ENCODE peak calls at places on chromosome 3, in six cellular contexts. One of them, this sample, is unnamed.

GRCh38 chr3:165805834-165806561 is 31.2 kb downstream of the BCHE start:
- DNase-seq in neural progenitor cell: no peak
- DNase-seq in cardiac fibroblast: no peak
- DNase-seq in MM.1S: peak
- DNase-seq in kidney: no peak
- DNase-seq in body of pancreas: no peak
- DNase-seq in this sample: peak

GRCh38 chr3:32613183-32613582 is 42.5 kb upstream of the DYNC1LI1 start:
- DNase-seq in neural progenitor cell: no peak
- DNase-seq in cardiac fibroblast: no peak
- DNase-seq in MM.1S: no peak
- DNase-seq in kidney: no peak
- DNase-seq in body of pancreas: no peak
- DNase-seq in this sample: no peak

GRCh38 chr3:69699183-69699582 is 40.1 kb upstream of the MITF start:
- DNase-seq in neural progenitor cell: no peak
- DNase-seq in cardiac fibroblast: no peak
- DNase-seq in MM.1S: no peak
- DNase-seq in kidney: no peak
- DNase-seq in body of pancreas: no peak
- DNase-seq in this sample: no peak

GRCh38 chr3:131361464-131362421 is 19.8 kb upstream of the NUDT16 start:
- DNase-seq in neural progenitor cell: peak
- DNase-seq in cardiac fibroblast: peak
- DNase-seq in MM.1S: peak
- DNase-seq in kidney: peak
- DNase-seq in body of pancreas: peak
- DNase-seq in this sample: no peak

GRCh38 chr3:52291508-52292181 is 4.0 kb downstream of the GLYCTK start:
- DNase-seq in neural progenitor cell: peak
- DNase-seq in cardiac fibroblast: peak
- DNase-seq in MM.1S: no peak
- DNase-seq in kidney: peak
- DNase-seq in body of pancreas: peak
- DNase-seq in this sample: peak

GRCh38 chr3:148847351-148847750 is 17.7 kb upstream of the CPA3 start:
- DNase-seq in neural progenitor cell: no peak
- DNase-seq in cardiac fibroblast: peak
- DNase-seq in MM.1S: no peak
- DNase-seq in kidney: no peak
- DNase-seq in body of pancreas: no peak
- DNase-seq in this sample: no peak

GRCh38 chr3:169657351-169658124 is 6.0 kb downstream of the MECOM start:
- DNase-seq in neural progenitor cell: no peak
- DNase-seq in cardiac fibroblast: peak
- DNase-seq in MM.1S: no peak
- DNase-seq in kidney: no peak
- DNase-seq in body of pancreas: peak
- DNase-seq in this sample: no peak

GRCh38 chr3:58800032-58800431 is 133.5 kb upstream of the FAM3D start:
- DNase-seq in neural progenitor cell: no peak
- DNase-seq in cardiac fibroblast: no peak
- DNase-seq in MM.1S: no peak
- DNase-seq in kidney: no peak
- DNase-seq in body of pancreas: no peak
- DNase-seq in this sample: no peak

GRCh38 chr3:55554621-55555020 is 67.5 kb upstream of the WNT5A start:
- DNase-seq in neural progenitor cell: peak
- DNase-seq in cardiac fibroblast: no peak
- DNase-seq in MM.1S: no peak
- DNase-seq in kidney: no peak
- DNase-seq in body of pancreas: no peak
- DNase-seq in this sample: no peak

GRCh38 chr3:165256554-165256953 is 60.4 kb upstream of the SLITRK3 start:
- DNase-seq in neural progenitor cell: no peak
- DNase-seq in cardiac fibroblast: no peak
- DNase-seq in MM.1S: peak
- DNase-seq in kidney: no peak
- DNase-seq in body of pancreas: no peak
- DNase-seq in this sample: no peak

GRCh38 chr3:177514341-177515193 is 317.3 kb upstream of the TBL1XR1 start:
- DNase-seq in neural progenitor cell: no peak
- DNase-seq in cardiac fibroblast: no peak
- DNase-seq in MM.1S: no peak
- DNase-seq in kidney: no peak
- DNase-seq in body of pancreas: no peak
- DNase-seq in this sample: no peak

GRCh38 chr3:132290833-132291232 is 26.4 kb upstream of the ACP3 start:
- DNase-seq in neural progenitor cell: no peak
- DNase-seq in cardiac fibroblast: peak
- DNase-seq in MM.1S: no peak
- DNase-seq in kidney: no peak
- DNase-seq in body of pancreas: no peak
- DNase-seq in this sample: no peak

GRCh38 chr3:71438904-71439303 is 144.6 kb downstream of the FOXP1 start:
- DNase-seq in neural progenitor cell: no peak
- DNase-seq in cardiac fibroblast: no peak
- DNase-seq in MM.1S: no peak
- DNase-seq in kidney: no peak
- DNase-seq in body of pancreas: no peak
- DNase-seq in this sample: no peak

GRCh38 chr3:39788484-39788883 is 20.9 kb upstream of the MYRIP start:
- DNase-seq in neural progenitor cell: no peak
- DNase-seq in cardiac fibroblast: no peak
- DNase-seq in MM.1S: no peak
- DNase-seq in kidney: no peak
- DNase-seq in body of pancreas: no peak
- DNase-seq in this sample: no peak

GRCh38 chr3:127448161-127448561 is 142.4 kb downstream of the TPRA1 start:
- DNase-seq in neural progenitor cell: no peak
- DNase-seq in cardiac fibroblast: no peak
- DNase-seq in MM.1S: peak
- DNase-seq in kidney: peak
- DNase-seq in body of pancreas: peak
- DNase-seq in this sample: no peak

GRCh38 chr3:113038326-113038725 is 47.5 kb downstream of the GTPBP8 start:
- DNase-seq in neural progenitor cell: no peak
- DNase-seq in cardiac fibroblast: no peak
- DNase-seq in MM.1S: no peak
- DNase-seq in kidney: no peak
- DNase-seq in body of pancreas: no peak
- DNase-seq in this sample: no peak
- TF ChIP-seq CTCF in neural progenitor cell: no peak
- TF ChIP-seq CTCF in cardiac fibroblast: no peak
- TF ChIP-seq CTCF in MM.1S: no peak
- TF ChIP-seq CTCF in kidney: no peak
- TF ChIP-seq CTCF in body of pancreas: no peak
- TF ChIP-seq CTCF in this sample: no peak

GRCh38 chr3:9810357-9810726 is 280 bp downstream of the TTLL3 start:
- DNase-seq in neural progenitor cell: peak
- DNase-seq in cardiac fibroblast: no peak
- DNase-seq in MM.1S: no peak
- DNase-seq in kidney: peak
- DNase-seq in body of pancreas: no peak
- DNase-seq in this sample: no peak
- H3K4me3 ChIP-seq in neural progenitor cell: peak
- H3K4me3 ChIP-seq in cardiac fibroblast: peak
- H3K4me3 ChIP-seq in MM.1S: peak
- H3K4me3 ChIP-seq in kidney: peak
- H3K4me3 ChIP-seq in body of pancreas: peak
- H3K4me3 ChIP-seq in this sample: peak

GRCh38 chr3:150495563-150496168 is 50.6 kb downstream of the SERP1 start:
- DNase-seq in neural progenitor cell: peak
- DNase-seq in cardiac fibroblast: peak
- DNase-seq in MM.1S: peak
- DNase-seq in kidney: no peak
- DNase-seq in body of pancreas: no peak
- DNase-seq in this sample: peak
- TF ChIP-seq CTCF in neural progenitor cell: peak
- TF ChIP-seq CTCF in cardiac fibroblast: peak
- TF ChIP-seq CTCF in MM.1S: peak
- TF ChIP-seq CTCF in kidney: peak
- TF ChIP-seq CTCF in body of pancreas: peak
- TF ChIP-seq CTCF in this sample: peak

DNA sequence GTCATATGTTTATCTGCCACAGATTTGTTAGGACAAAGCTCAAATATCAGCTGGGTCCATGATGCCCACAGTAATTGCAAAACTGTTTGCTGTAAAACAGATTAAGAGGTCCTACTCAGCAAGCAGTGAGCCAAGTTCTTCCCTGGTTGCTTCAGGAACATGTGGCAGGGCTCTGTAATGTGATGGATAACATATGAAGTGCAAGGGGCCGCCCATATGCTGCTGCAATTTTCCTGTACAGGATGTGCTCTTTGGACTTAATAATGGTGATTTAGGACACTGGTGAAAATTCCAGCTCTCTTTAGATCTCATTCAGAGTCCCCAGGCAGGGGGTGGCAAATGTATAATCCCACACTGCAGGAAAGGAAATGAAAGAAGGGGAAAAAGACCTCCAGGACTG is 289.5 kb downstream of the LSAMP start:
- DNase-seq in neural progenitor cell: peak
- DNase-seq in cardiac fibroblast: peak
- DNase-seq in MM.1S: no peak
- DNase-seq in kidney: no peak
- DNase-seq in body of pancreas: no peak
- DNase-seq in this sample: no peak
- H3K4me3 ChIP-seq in neural progenitor cell: no peak
- H3K4me3 ChIP-seq in cardiac fibroblast: no peak
- H3K4me3 ChIP-seq in MM.1S: no peak
- H3K4me3 ChIP-seq in kidney: no peak
- H3K4me3 ChIP-seq in body of pancreas: no peak
- H3K4me3 ChIP-seq in this sample: no peak

DNA sequence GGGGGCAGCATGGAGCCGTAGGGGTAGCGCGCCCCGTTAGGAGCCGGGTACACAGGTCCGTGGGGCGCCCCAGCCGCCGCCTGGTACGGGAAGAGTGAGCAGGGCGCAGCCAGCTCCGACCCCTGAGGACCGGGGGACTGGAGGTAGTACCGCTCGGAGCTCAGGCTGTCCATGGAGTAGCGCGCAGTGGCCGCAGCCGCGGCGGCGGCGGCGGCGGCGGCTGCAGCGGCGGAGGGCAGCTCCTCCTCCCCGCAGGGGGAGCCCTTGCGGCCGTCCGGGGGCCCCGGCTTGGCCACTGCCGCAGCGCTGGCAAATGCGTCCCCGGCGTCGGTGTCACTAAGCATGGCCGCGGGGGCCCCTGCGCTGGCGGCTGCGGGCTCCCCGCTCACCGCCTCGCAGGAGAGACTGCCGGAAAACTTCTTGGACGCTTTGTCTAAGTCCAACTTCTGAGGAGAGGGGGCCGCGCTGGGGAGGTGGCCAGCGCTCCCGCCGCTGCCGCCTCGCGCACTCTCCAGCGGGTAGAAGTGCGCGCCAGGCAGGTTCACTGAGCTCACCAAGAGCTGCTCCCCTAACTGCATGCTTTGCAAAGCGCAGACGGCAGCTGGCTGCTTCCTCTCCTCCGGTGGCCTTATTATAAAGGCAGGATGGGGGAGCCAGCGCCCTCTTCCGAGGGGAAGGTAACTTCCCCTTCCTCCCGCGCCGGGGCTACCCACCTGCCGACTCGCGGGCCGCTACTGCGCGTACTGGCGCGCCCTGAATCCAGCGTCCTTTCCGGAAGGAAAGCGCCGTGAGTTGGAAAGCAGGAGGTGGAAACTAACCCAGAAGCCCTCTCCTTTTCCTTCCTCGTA is at the start of gene EOMES:
- DNase-seq in neural progenitor cell: peak
- DNase-seq in cardiac fibroblast: peak
- DNase-seq in MM.1S: peak
- DNase-seq in kidney: no peak
- DNase-seq in body of pancreas: peak
- DNase-seq in this sample: peak
- TF ChIP-seq CTCF in neural progenitor cell: peak
- TF ChIP-seq CTCF in cardiac fibroblast: peak
- TF ChIP-seq CTCF in MM.1S: peak
- TF ChIP-seq CTCF in kidney: no peak
- TF ChIP-seq CTCF in body of pancreas: peak
- TF ChIP-seq CTCF in this sample: peak

DNA sequence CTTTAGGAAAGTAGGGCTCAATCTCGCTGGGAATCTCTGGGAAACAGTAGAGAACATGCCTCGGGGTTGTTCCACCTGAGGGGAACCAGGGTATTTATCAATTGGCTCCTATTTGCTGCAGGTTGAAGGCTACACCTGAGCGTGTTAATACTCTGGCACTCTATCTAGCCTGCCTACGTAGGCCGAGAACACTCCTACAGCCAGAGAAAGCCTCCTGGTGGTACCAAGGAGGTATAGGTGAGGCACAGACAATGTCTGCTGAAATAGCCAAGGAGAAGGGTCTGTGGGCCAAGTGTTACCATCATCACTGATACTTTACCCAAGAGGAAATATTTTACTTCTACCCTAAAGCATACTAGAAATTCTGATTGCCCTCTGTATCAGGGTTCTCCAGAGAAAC is 341.0 kb upstream of the UBE2E2 start:
- DNase-seq in neural progenitor cell: no peak
- DNase-seq in cardiac fibroblast: no peak
- DNase-seq in MM.1S: no peak
- DNase-seq in kidney: no peak
- DNase-seq in body of pancreas: no peak
- DNase-seq in this sample: peak
- H3K4me3 ChIP-seq in neural progenitor cell: no peak
- H3K4me3 ChIP-seq in cardiac fibroblast: no peak
- H3K4me3 ChIP-seq in MM.1S: no peak
- H3K4me3 ChIP-seq in kidney: no peak
- H3K4me3 ChIP-seq in body of pancreas: no peak
- H3K4me3 ChIP-seq in this sample: no peak

GRCh38 chr3:8279476-8279875 is 222.1 kb upstream of the LMCD1 start:
- DNase-seq in neural progenitor cell: no peak
- DNase-seq in cardiac fibroblast: no peak
- DNase-seq in MM.1S: no peak
- DNase-seq in kidney: no peak
- DNase-seq in body of pancreas: no peak
- DNase-seq in this sample: no peak
- TF ChIP-seq CTCF in neural progenitor cell: no peak
- TF ChIP-seq CTCF in cardiac fibroblast: no peak
- TF ChIP-seq CTCF in MM.1S: no peak
- TF ChIP-seq CTCF in kidney: no peak
- TF ChIP-seq CTCF in body of pancreas: no peak
- TF ChIP-seq CTCF in this sample: no peak